ENCODE peak calls at places on chromosomes 6 and 20, in four cellular contexts. One of them, this sample, is unnamed.

GRCh38 chr20:10074513-10074912 is 39.7 kb downstream of the ANKEF1 start:
- DNase-seq in NCI-H1417: peak
- DNase-seq in adrenal gland: peak
- DNase-seq in SK-N-SH: no peak
- DNase-seq in this sample: peak

GRCh38 chr20:7692478-7692877 is 247.8 kb downstream of the HAO1 start:
- DNase-seq in NCI-H1417: no peak
- DNase-seq in adrenal gland: peak
- DNase-seq in SK-N-SH: no peak
- DNase-seq in this sample: no peak

GRCh38 chr6:67131827-67132226 is 1424.8 kb upstream of the EYS start:
- DNase-seq in NCI-H1417: no peak
- DNase-seq in adrenal gland: peak
- DNase-seq in SK-N-SH: no peak
- DNase-seq in this sample: no peak

GRCh38 chr20:51906049-51906448 is 103.7 kb upstream of the SALL4 start:
- DNase-seq in NCI-H1417: peak
- DNase-seq in adrenal gland: no peak
- DNase-seq in SK-N-SH: no peak
- DNase-seq in this sample: no peak

GRCh38 chr6:94510877-94511276 is 1066.5 kb upstream of the MANEA start:
- DNase-seq in NCI-H1417: no peak
- DNase-seq in adrenal gland: no peak
- DNase-seq in SK-N-SH: peak
- DNase-seq in this sample: no peak

GRCh38 chr6:165218816-165219215 is 90.6 kb downstream of the C6orf118 start:
- DNase-seq in NCI-H1417: no peak
- DNase-seq in adrenal gland: no peak
- DNase-seq in SK-N-SH: no peak
- DNase-seq in this sample: peak

GRCh38 chr6:122789078-122789861 is at the start of gene SMPDL3A:
- DNase-seq in NCI-H1417: peak
- DNase-seq in adrenal gland: peak
- DNase-seq in SK-N-SH: peak
- DNase-seq in this sample: peak

GRCh38 chr6:43990275-43990626 is 137.0 kb downstream of the MRPL14 start:
- DNase-seq in NCI-H1417: no peak
- DNase-seq in adrenal gland: no peak
- DNase-seq in SK-N-SH: no peak
- DNase-seq in this sample: no peak

GRCh38 chr6:119284861-119285521 is 64.6 kb downstream of the MAN1A1 start:
- DNase-seq in NCI-H1417: no peak
- DNase-seq in adrenal gland: no peak
- DNase-seq in SK-N-SH: no peak
- DNase-seq in this sample: no peak

GRCh38 chr6:7235712-7236311 is 77.2 kb downstream of the SSR1 start:
- DNase-seq in NCI-H1417: peak
- DNase-seq in adrenal gland: no peak
- DNase-seq in SK-N-SH: no peak
- DNase-seq in this sample: no peak

GRCh38 chr6:138104618-138105213 is 2.5 kb downstream of the PERP start:
- DNase-seq in NCI-H1417: peak
- DNase-seq in adrenal gland: no peak
- DNase-seq in SK-N-SH: no peak
- DNase-seq in this sample: no peak

GRCh38 chr6:163844761-163845160 is 430.2 kb downstream of the QKI start:
- DNase-seq in NCI-H1417: no peak
- DNase-seq in adrenal gland: no peak
- DNase-seq in SK-N-SH: no peak
- DNase-seq in this sample: no peak

GRCh38 chr6:164107297-164107995 is 692.9 kb downstream of the QKI start:
- DNase-seq in NCI-H1417: no peak
- DNase-seq in adrenal gland: no peak
- DNase-seq in SK-N-SH: no peak
- DNase-seq in this sample: no peak

GRCh38 chr6:73409395-73409794 is 14.8 kb downstream of the DDX43 start:
- DNase-seq in NCI-H1417: no peak
- DNase-seq in adrenal gland: no peak
- DNase-seq in SK-N-SH: no peak
- DNase-seq in this sample: no peak

GRCh38 chr6:137570307-137570832 is 76.2 kb upstream of the OLIG3 start:
- DNase-seq in NCI-H1417: peak
- DNase-seq in adrenal gland: no peak
- DNase-seq in SK-N-SH: no peak
- DNase-seq in this sample: no peak

GRCh38 chr6:53790886-53791285 is 3.9 kb upstream of the LRRC1 start:
- DNase-seq in NCI-H1417: no peak
- DNase-seq in adrenal gland: no peak
- DNase-seq in SK-N-SH: no peak
- DNase-seq in this sample: no peak

This sample was measured in GM04504.